ENCODE peak calls at places on chromosomes 6 and 20, in four cellular contexts. R, C, L and P are unnamed samples.
A peak's percentile ranks its signal among the peaks of the same experiment; 100 is the strongest.

GRCh38 chr6:160911949-160912348 is 79.6 kb upstream of the MAP3K4 start:
- DNase-seq in R (no peak), L (no peak), C (no peak), P (no peak)

GRCh38 chr6:126553856-126554255 is 213.9 kb downstream of the CENPW start:
- DNase-seq in C (no peak), L (no peak), R (peak; percentile 53), P (no peak)

GRCh38 chr6:38213275-38213674 is 393.7 kb downstream of the ZFAND3 start:
- DNase-seq in C (no peak), L (no peak), R (no peak), P (no peak)

GRCh38 chr6:1014431-1014807 is 297.5 kb upstream of the FOXQ1 start:
- DNase-seq in C (no peak), L (no peak), R (no peak), P (no peak)

GRCh38 chr6:54426995-54427394 is 118.8 kb downstream of the TINAG start:
- DNase-seq in R (no peak), L (no peak), C (no peak), P (no peak)

GRCh38 chr6:111485316-111485715 is 2.3 kb upstream of the REV3L start:
- DNase-seq in L (no peak), C (no peak), R (no peak), P (no peak)

GRCh38 chr20:42484335-42484734 is 705.4 kb downstream of the PTPRT start:
- DNase-seq in C (no peak), L (no peak), R (no peak), P (no peak)

GRCh38 chr6:149903938-149904611 is 6.2 kb upstream of the RAET1E start:
- DNase-seq in R (no peak), L (no peak), C (no peak), P (no peak)

GRCh38 chr6:40550096-40550731 is 37.0 kb downstream of the LRFN2 start:
- DNase-seq in L (no peak), C (no peak), R (peak; percentile 44), P (peak; percentile 18)

GRCh38 chr20:19520261-19520660 is 237.8 kb upstream of the RIN2 start:
- DNase-seq in L (no peak), R (no peak), C (no peak), P (no peak)

GRCh38 chr20:57258055-57258454 is 8.4 kb downstream of the BMP7 start:
- DNase-seq in C (no peak), R (no peak), L (no peak), P (no peak)

GRCh38 chr6:44169154-44169553 is 10.5 kb downstream of the CAPN11 start:
- DNase-seq in R (no peak), C (no peak), L (no peak), P (no peak)

GRCh38 chr6:167453082-167453446 is 128.2 kb downstream of the TTLL2 start:
- DNase-seq in C (no peak), L (no peak), R (no peak), P (no peak)

GRCh38 chr20:35726759-35727711 is 15.0 kb downstream of the RBM39 start:
- DNase-seq in R (no peak), L (no peak), C (no peak), P (no peak)

GRCh38 chr20:2276015-2276414 is 19.8 kb upstream of the TGM3 start:
- DNase-seq in C (no peak), L (no peak), R (no peak), P (no peak)

GRCh38 chr20:22303523-22303922 is 280.8 kb downstream of the FOXA2 start:
- DNase-seq in C (no peak), L (no peak), R (no peak), P (no peak)
- TF ChIP-seq CTCF in C (no peak), L (no peak), R (no peak), P (peak; percentile 19)

GRCh38 chr20:297098-297924 is at the start of gene ZCCHC3:
- DNase-seq in R (peak; percentile 99), C (peak; percentile 76), L (peak; percentile 86), P (peak; percentile 71)
- TF ChIP-seq CTCF in R (no peak), C (no peak), L (peak; percentile 19), P (peak; percentile 19)

GRCh38 chr6:129749749-129750120 is 39.8 kb upstream of the ARHGAP18 start:
- DNase-seq in L (no peak), R (peak; percentile 83), C (no peak), P (no peak)

GRCh38 chr6:129748901-129749748 is 39.1 kb upstream of the ARHGAP18 start:
- DNase-seq in L (no peak), R (peak; percentile 73), C (no peak), P (no peak)

GRCh38 chr6:129750390-129750789 is 40.4 kb upstream of the ARHGAP18 start:
- DNase-seq in L (no peak), R (no peak), C (no peak), P (no peak)

GRCh38 chr6:129747588-129748112 is 37.7 kb upstream of the ARHGAP18 start:
- DNase-seq in L (no peak), C (no peak), R (no peak), P (no peak)

GRCh38 chr6:129748212-129748900 is 38.4 kb upstream of the ARHGAP18 start:
- DNase-seq in L (peak; percentile 66), R (peak; percentile 53), C (peak; percentile 32), P (no peak)
- TF ChIP-seq CTCF in L (no peak), R (no peak), C (no peak), P (no peak)

DNA sequence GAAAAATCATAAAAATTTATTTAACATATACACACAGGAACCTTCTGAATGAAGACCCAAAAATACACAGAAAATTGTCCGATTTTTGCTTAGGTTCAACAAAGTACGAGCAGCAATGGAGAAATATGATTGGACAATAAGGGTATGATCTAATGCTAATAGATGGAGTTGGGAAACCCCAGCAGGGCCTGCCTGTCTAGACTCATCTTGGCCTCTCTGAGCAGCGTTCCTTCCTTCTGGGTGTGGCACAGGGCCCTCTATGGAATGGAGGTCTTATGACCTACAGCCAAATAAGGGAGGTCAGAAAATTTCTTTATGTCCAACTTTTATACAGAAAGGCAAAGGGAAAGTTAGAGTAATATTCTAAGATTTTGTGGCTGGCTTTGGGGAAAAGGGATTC is 27.7 kb upstream of the ENPP4 start:
- DNase-seq in C (no peak), L (no peak), R (no peak), P (no peak)
- TF ChIP-seq CTCF in C (no peak), L (no peak), R (no peak), P (no peak)

GRCh38 chr6:27753668-27754407 is 158.4 kb downstream of the OR2B2 start:
- DNase-seq in C (peak; percentile 26), L (peak; percentile 77), R (peak; percentile 92), P (peak; percentile 72)
- TF ChIP-seq CTCF in C (no peak), L (no peak), R (peak; percentile 9), P (peak; percentile 33)

GRCh38 chr20:50794181-50794845 is 548 bp upstream of the BCAS4 start:
- DNase-seq in R (no peak), L (no peak), C (no peak), P (no peak)
- TF ChIP-seq CTCF in R (peak; percentile 51), L (no peak), C (no peak), P (no peak)

GRCh38 chr6:19873031-19873430 is 35.9 kb downstream of the ID4 start:
- DNase-seq in L (no peak), R (no peak), C (no peak), P (no peak)
- TF ChIP-seq CTCF in L (no peak), R (no peak), C (no peak), P (peak; percentile 30)

GRCh38 chr20:50663095-50663821 is 28.1 kb downstream of the RIPOR3 start:
- DNase-seq in R (peak; percentile 33), L (no peak), C (no peak), P (no peak)

GRCh38 chr20:50659975-50660670 is 31.2 kb downstream of the RIPOR3 start:
- DNase-seq in R (peak; percentile 55), C (no peak), L (no peak), P (no peak)

GRCh38 chr20:50655325-50655880 is 35.9 kb downstream of the RIPOR3 start:
- DNase-seq in R (peak; percentile 92), L (no peak), C (no peak), P (no peak)

GRCh38 chr20:50654899-50655298 is 36.4 kb downstream of the RIPOR3 start:
- DNase-seq in L (no peak), C (no peak), R (peak; percentile 60), P (no peak)

GRCh38 chr20:50658804-50659380 is 32.5 kb downstream of the RIPOR3 start:
- DNase-seq in C (no peak), R (peak; percentile 58), L (no peak), P (no peak)
- TF ChIP-seq CTCF in C (no peak), R (no peak), L (no peak), P (no peak)

GRCh38 chr6:103819509-103819908 is 1040.2 kb downstream of the HACE1 start:
- DNase-seq in R (no peak), C (no peak), L (no peak), P (no peak)

GRCh38 chr6:103820148-103820547 is 1039.6 kb downstream of the HACE1 start:
- DNase-seq in R (no peak), L (no peak), C (no peak), P (no peak)
- TF ChIP-seq CTCF in R (no peak), L (no peak), C (no peak), P (no peak)

GRCh38 chr20:60137657-60138245 is 179.5 kb downstream of the CDH26 start:
- DNase-seq in R (peak; percentile 6), L (no peak), C (no peak), P (peak; percentile 14)
- TF ChIP-seq CTCF in R (peak; percentile 30), L (no peak), C (no peak), P (peak; percentile 66)